ENCODE peak calls at places on chromosomes 1 and 21, in ten cellular contexts. F is suprapubic skin, W is BE2C, X is endothelial cell of umbilical vein, U is brain microvascular endothelial cell, C is uterus, R is AG04450, J is spleen, M is PC-3, Y is left ventricle myocardium inferior. N is an unnamed sample.

GRCh38 chr1:158093376-158093775 is 87.3 kb upstream of the CD1D start:
- DNase-seq in F (no peak), W (no peak), X (no peak), U (no peak), C (no peak), R (no peak), J (peak), M (no peak), Y (no peak), N (no peak)

GRCh38 chr21:36729301-36729970 is 30.5 kb downstream of the SIM2 start:
- DNase-seq in F (no peak), W (no peak), X (no peak), U (no peak), C (no peak), R (no peak), J (peak), M (no peak), Y (no peak), N (no peak)

GRCh38 chr1:216830836-216831235 is 107.6 kb upstream of the ESRRG start:
- DNase-seq in F (no peak), W (no peak), X (no peak), U (no peak), C (no peak), R (no peak), J (no peak), M (peak), Y (no peak), N (no peak)

GRCh38 chr1:182071924-182072323 is 10.4 kb upstream of the ZNF648 start:
- DNase-seq in F (no peak), W (no peak), X (no peak), U (no peak), C (no peak), R (no peak), J (no peak), M (no peak), Y (no peak), N (no peak)

GRCh38 chr1:236553370-236553769 is 29.6 kb downstream of the LGALS8 start:
- DNase-seq in F (no peak), W (no peak), X (no peak), U (no peak), C (no peak), R (no peak), J (no peak), M (no peak), Y (no peak), N (no peak)

GRCh38 chr1:209512821-209513220 is 70.7 kb upstream of the CAMK1G start:
- DNase-seq in F (no peak), W (no peak), X (no peak), U (no peak), C (no peak), R (no peak), J (no peak), M (no peak), Y (no peak), N (no peak)

GRCh38 chr21:15063081-15063820 is 1.5 kb downstream of the NRIP1 start:
- DNase-seq in F (no peak), W (peak), X (peak), U (no peak), C (no peak), R (no peak), J (no peak), M (peak), Y (no peak), N (no peak)

GRCh38 chr1:54460346-54460745 is 54.2 kb upstream of the SSBP3 start:
- DNase-seq in F (peak), W (no peak), X (no peak), U (no peak), C (no peak), R (no peak), J (peak), M (no peak), Y (no peak), N (no peak)

GRCh38 chr1:35269190-35269988 is 880 bp downstream of the ZMYM4 start:
- DNase-seq in F (no peak), W (no peak), X (peak), U (no peak), C (no peak), R (no peak), J (no peak), M (peak), Y (no peak), N (no peak)

GRCh38 chr1:205321109-205321958 is at the start of gene NUAK2:
- DNase-seq in F (peak), W (peak), X (peak), U (peak), C (peak), R (peak), J (peak), M (peak), Y (peak), N (peak)

GRCh38 chr1:196466656-196467055 is 141.6 kb downstream of the KCNT2 start:
- DNase-seq in F (no peak), W (no peak), X (no peak), U (peak), C (no peak), R (peak), J (no peak), M (peak), Y (no peak), N (no peak)

GRCh38 chr21:42038826-42039425 is 28.8 kb upstream of the ZBTB21 start:
- DNase-seq in F (no peak), W (no peak), X (no peak), U (no peak), C (no peak), R (peak), J (peak), M (no peak), Y (no peak), N (no peak)

GRCh38 chr1:25540750-25541350 is 2.6 kb upstream of the LDLRAP1 start:
- DNase-seq in F (no peak), W (no peak), X (peak), U (no peak), C (no peak), R (no peak), J (no peak), M (no peak), Y (no peak), N (no peak)

GRCh38 chr1:76949503-76949902 is 82.2 kb downstream of the ST6GALNAC5 start:
- DNase-seq in F (no peak), W (no peak), X (no peak), U (peak), C (no peak), R (no peak), J (no peak), M (peak), Y (no peak), N (no peak)

GRCh38 chr21:27825035-27825434 is 858.1 kb upstream of the ADAMTS5 start:
- DNase-seq in F (no peak), W (no peak), X (no peak), U (no peak), C (no peak), R (no peak), J (no peak), M (no peak), Y (no peak), N (no peak)

GRCh38 chr1:160993544-160993943 is 27.4 kb downstream of the F11R start:
- DNase-seq in F (no peak), W (no peak), X (peak), U (peak), C (no peak), R (peak), J (no peak), M (peak), Y (no peak), N (no peak)

GRCh38 chr1:201511396-201511795 is 4.5 kb upstream of the CSRP1 start:
- DNase-seq in F (no peak), W (no peak), X (no peak), U (no peak), C (no peak), R (no peak), J (no peak), M (no peak), Y (no peak), N (no peak)

GRCh38 chr1:51519857-51520699 is 1.0 kb upstream of the EPS15 start:
- DNase-seq in F (no peak), W (no peak), X (peak), U (peak), C (no peak), R (peak), J (no peak), M (peak), Y (no peak), N (no peak)

GRCh38 chr1:41341756-41342562 is 19.3 kb upstream of the FOXO6 start:
- DNase-seq in F (peak), W (no peak), X (peak), U (no peak), C (no peak), R (no peak), J (peak), M (peak), Y (no peak), N (no peak)

GRCh38 chr1:232620356-232620841 is 9.5 kb downstream of the SIPA1L2 start:
- DNase-seq in F (no peak), W (peak), X (peak), U (peak), C (peak), R (no peak), J (no peak), M (peak), Y (peak), N (no peak)

GRCh38 chr1:3105167-3105863 is 36.3 kb downstream of the PRDM16 start:
- DNase-seq in F (no peak), W (no peak), X (no peak), U (no peak), C (no peak), R (no peak), J (no peak), M (no peak), Y (no peak), N (no peak)

GRCh38 chr1:98048234-98048633 is 127.4 kb upstream of the DPYD start:
- DNase-seq in F (no peak), W (peak), X (peak), U (peak), C (peak), R (peak), J (peak), M (peak), Y (peak), N (no peak)

GRCh38 chr1:202858789-202859414 is 30.0 kb downstream of the RABIF start:
- DNase-seq in F (no peak), W (peak), X (no peak), U (no peak), C (peak), R (no peak), J (no peak), M (no peak), Y (peak), N (no peak)

GRCh38 chr1:202858306-202858705 is 30.6 kb downstream of the RABIF start:
- DNase-seq in F (no peak), W (no peak), X (peak), U (no peak), C (peak), R (no peak), J (no peak), M (no peak), Y (peak), N (no peak)

GRCh38 chr1:202861420-202862121 is 27.4 kb downstream of the RABIF start:
- DNase-seq in F (peak), W (peak), X (peak), U (peak), C (peak), R (peak), J (peak), M (peak), Y (peak), N (peak)

GRCh38 chr1:202862672-202863560 is 26.0 kb downstream of the RABIF start:
- DNase-seq in F (no peak), W (no peak), X (no peak), U (no peak), C (no peak), R (no peak), J (no peak), M (no peak), Y (no peak), N (no peak)

DNA sequence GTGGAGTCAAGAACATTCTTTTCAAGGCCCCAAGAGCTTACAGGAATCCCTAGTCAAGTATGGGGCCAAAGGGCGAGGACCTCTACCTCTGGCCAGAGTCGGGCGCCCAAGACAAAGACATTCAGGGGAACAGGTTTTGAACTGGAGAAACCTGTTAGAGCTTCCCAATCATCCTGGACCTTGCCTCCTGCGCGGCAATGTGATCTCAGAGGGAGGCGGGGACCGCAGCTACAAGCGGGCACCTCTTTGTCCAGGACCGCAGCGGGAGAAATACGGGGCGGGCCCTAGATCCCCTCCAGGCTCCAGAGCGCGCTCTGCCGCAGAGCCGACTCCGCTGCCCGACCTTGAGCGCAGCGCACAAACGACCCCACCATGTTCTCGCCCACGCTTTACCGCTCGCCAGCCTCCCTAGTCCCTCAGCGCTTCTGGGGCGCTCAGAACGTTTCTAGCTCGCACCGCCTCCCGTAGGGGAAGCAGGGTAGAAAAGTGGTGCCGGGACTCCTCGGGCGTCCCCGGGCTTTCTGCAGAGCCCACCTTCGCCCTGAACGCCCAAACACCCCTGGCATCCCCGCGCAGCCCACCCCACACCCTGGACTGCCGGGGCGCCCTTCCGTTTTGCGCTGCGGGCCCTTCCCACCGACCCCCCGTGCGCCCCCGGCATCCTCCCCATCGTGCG is 28.1 kb downstream of the RABIF start:
- DNase-seq in F (no peak), W (peak), X (peak), U (no peak), C (peak), R (no peak), J (peak), M (peak), Y (peak), N (no peak)
- H3K4me3 ChIP-seq in F (peak), W (peak), X (peak), U (peak), C (peak), R (peak), J (peak), M (peak), Y (peak), N (peak)

GRCh38 chr1:38526046-38526445 is 333.5 kb downstream of the RRAGC start:
- DNase-seq in F (no peak), W (no peak), X (no peak), U (no peak), C (no peak), R (no peak), J (no peak), M (no peak), Y (no peak), N (no peak)
- TF ChIP-seq CTCF in F (no peak), W (no peak), X (no peak), U (no peak), C (no peak), R (no peak), J (no peak), M (no peak), Y (no peak), N (no peak)

GRCh38 chr1:93450331-93450730 is 2.4 kb downstream of the FNBP1L start:
- DNase-seq in F (no peak), W (no peak), X (no peak), U (no peak), C (no peak), R (no peak), J (no peak), M (no peak), Y (no peak), N (no peak)
- H3K4me3 ChIP-seq in F (no peak), W (no peak), X (no peak), U (no peak), C (no peak), R (no peak), J (no peak), M (peak), Y (peak), N (no peak)

GRCh38 chr1:193519922-193520321 is 333.5 kb upstream of the B3GALT2 start:
- DNase-seq in F (no peak), W (no peak), X (no peak), U (no peak), C (no peak), R (no peak), J (no peak), M (no peak), Y (no peak), N (no peak)
- TF ChIP-seq CTCF in F (no peak), W (no peak), X (no peak), U (no peak), C (no peak), R (no peak), J (no peak), M (peak), Y (no peak), N (no peak)

N was measured in thoracic aorta.